ENCODE peak calls at places on chromosomes 11 and 22, in six cellular contexts. G is HTR-8/SVneo; X is heart left ventricle; E is naive thymus-derived CD8-positive, alpha-beta T cell; A is NCI-H748 treated with DMSO at 0.1 percent for 48 hours; L is stromal cell of bone marrow. J is an unnamed sample.

GRCh38 chr11:95682552-95682951 is 107.0 kb downstream of the FAM76B start:
- DNase-seq in G (no peak), A (no peak), E (no peak), L (peak; percentile 66), X (peak; percentile 25), J (no peak)

GRCh38 chr22:41696714-41697113 is 2.6 kb upstream of the MEI1 start:
- DNase-seq in G (no peak), L (no peak), A (no peak), E (no peak), X (peak; percentile 19), J (no peak)

GRCh38 chr11:72776117-72776843 is 17.6 kb downstream of the STARD10 start:
- DNase-seq in E (no peak), L (no peak), X (no peak), A (no peak), G (no peak), J (no peak)

GRCh38 chr11:46635557-46636139 is 18.3 kb downstream of the ATG13 start:
- DNase-seq in A (no peak), G (no peak), E (no peak), L (no peak), X (no peak), J (no peak)

GRCh38 chr22:27673839-27674238 is 127.7 kb downstream of the MN1 start:
- DNase-seq in A (no peak), G (no peak), E (no peak), X (no peak), L (no peak), J (no peak)

GRCh38 chr11:1279674-1280055 is 29.8 kb downstream of the TOLLIP start:
- DNase-seq in L (no peak), A (no peak), E (no peak), X (no peak), G (no peak), J (peak; percentile 39)

GRCh38 chr11:27412192-27412691 is 49.2 kb upstream of the CCDC34 start:
- DNase-seq in G (no peak), L (no peak), A (no peak), E (no peak), X (no peak), J (no peak)

GRCh38 chr11:27485930-27486773 is 13.6 kb upstream of the LGR4 start:
- DNase-seq in X (no peak), E (no peak), G (no peak), A (peak; percentile 78), L (no peak), J (no peak)

GRCh38 chr22:29319072-29319471 is 3.6 kb upstream of the RASL10A start:
- DNase-seq in L (no peak), X (no peak), E (no peak), G (no peak), A (no peak), J (peak; percentile 55)

GRCh38 chr11:48017105-48017874 is 36.9 kb downstream of the PTPRJ start:
- DNase-seq in E (no peak), G (no peak), A (no peak), L (no peak), X (no peak), J (no peak)

GRCh38 chr22:46620588-46621242 is 529 bp downstream of the GRAMD4 start:
- DNase-seq in G (no peak), A (no peak), X (no peak), E (no peak), L (no peak), J (no peak)

GRCh38 chr22:27984001-27984695 is 65.1 kb upstream of the PITPNB start:
- DNase-seq in A (no peak), E (no peak), G (no peak), L (no peak), X (no peak), J (no peak)

GRCh38 chr11:217704-218103 is 10.2 kb downstream of the RIC8A start:
- DNase-seq in E (no peak), G (no peak), X (no peak), L (no peak), A (no peak), J (no peak)

GRCh38 chr11:129992161-129992944 is 10.3 kb downstream of the PRDM10 start:
- DNase-seq in E (no peak), X (no peak), L (no peak), A (peak; percentile 11), G (no peak), J (no peak)

GRCh38 chr11:108203075-108203474 is 19.4 kb downstream of the NPAT start:
- DNase-seq in L (no peak), E (no peak), A (no peak), X (no peak), G (no peak), J (no peak)

GRCh38 chr11:112216591-112217105 is 9.6 kb upstream of the PTS start:
- DNase-seq in A (no peak), E (no peak), X (no peak), L (no peak), G (no peak), J (no peak)

GRCh38 chr11:64385953-64386704 is 27.2 kb downstream of the RPS6KA4 start:
- DNase-seq in L (no peak), A (no peak), G (no peak), X (no peak), E (no peak), J (no peak)

GRCh38 chr22:41117127-41117965 is 25.0 kb downstream of the EP300 start:
- DNase-seq in X (no peak), L (no peak), E (no peak), A (no peak), G (no peak), J (no peak)

GRCh38 chr22:43642319-43642718 is 169.8 kb downstream of the EFCAB6 start:
- DNase-seq in A (no peak), G (no peak), X (no peak), L (no peak), E (no peak), J (no peak)

GRCh38 chr11:422249-422656 is 7.5 kb upstream of the SIGIRR start:
- DNase-seq in E (no peak), L (no peak), G (no peak), X (no peak), A (no peak), J (no peak)

GRCh38 chr11:131137046-131137445 is 220.8 kb upstream of the SNX19 start:
- DNase-seq in X (no peak), G (no peak), E (no peak), L (no peak), A (no peak), J (no peak)

GRCh38 chr11:377883-378500 is 8.7 kb downstream of the B4GALNT4 start:
- DNase-seq in X (no peak), A (no peak), G (no peak), L (no peak), E (no peak), J (no peak)

GRCh38 chr11:47786373-47786772 is 19.2 kb upstream of the FNBP4 start:
- DNase-seq in L (no peak), E (no peak), G (no peak), A (no peak), X (peak; percentile 76), J (peak; percentile 76)

GRCh38 chr22:34847072-34847471 is 218.9 kb upstream of the ISX start:
- DNase-seq in L (no peak), X (no peak), E (no peak), A (no peak), G (no peak), J (no peak)

GRCh38 chr11:67434395-67434881 is 3.0 kb downstream of the PTPRCAP start:
- DNase-seq in A (no peak), G (no peak), X (no peak), L (no peak), E (no peak), J (no peak)

GRCh38 chr11:9535189-9535781 is 38.2 kb upstream of the WEE1 start:
- DNase-seq in A (peak; percentile 13), L (peak; percentile 34), G (peak; percentile 55), X (peak; percentile 66), E (peak; percentile 78), J (peak; percentile 81)

GRCh38 chr22:44721206-44721605 is 19.2 kb downstream of the PRR5 start:
- DNase-seq in X (no peak), A (no peak), E (no peak), G (no peak), L (no peak), J (no peak)

J was measured in Right ventricle myocardium inferior.